ENCODE peak calls at places on chromosomes 4 and X, in nine cellular contexts. One of them, this sample, is unnamed.

GRCh38 chr4:154082760-154083530 is 294.1 kb upstream of the SFRP2 start:
- DNase-seq in heart right ventricle: no peak
- DNase-seq in osteoblast: no peak
- DNase-seq in lower lobe of right lung: no peak
- DNase-seq in heart left ventricle: no peak
- DNase-seq in left ventricle myocardium inferior: no peak
- DNase-seq in uterus: no peak
- DNase-seq in HepG2: no peak
- DNase-seq in psoas muscle: no peak
- DNase-seq in this sample: no peak

GRCh38 chr4:172942840-172943239 is 225.8 kb upstream of the GALNT7 start:
- DNase-seq in heart right ventricle: no peak
- DNase-seq in heart left ventricle: no peak
- DNase-seq in psoas muscle: no peak
- DNase-seq in HepG2: no peak
- DNase-seq in left ventricle myocardium inferior: no peak
- DNase-seq in lower lobe of right lung: no peak
- DNase-seq in osteoblast: no peak
- DNase-seq in uterus: no peak
- DNase-seq in this sample: no peak

GRCh38 chr4:149987777-149988410 is 90.4 kb upstream of the DCLK2 start:
- DNase-seq in uterus: no peak
- DNase-seq in osteoblast: no peak
- DNase-seq in heart right ventricle: no peak
- DNase-seq in heart left ventricle: no peak
- DNase-seq in left ventricle myocardium inferior: no peak
- DNase-seq in lower lobe of right lung: no peak
- DNase-seq in psoas muscle: no peak
- DNase-seq in HepG2: no peak
- DNase-seq in this sample: no peak

GRCh38 chr4:84938316-84938715 is 28.2 kb downstream of the WDFY3 start:
- DNase-seq in psoas muscle: no peak
- DNase-seq in HepG2: peak; percentile 15
- DNase-seq in lower lobe of right lung: no peak
- DNase-seq in heart right ventricle: peak; percentile 18
- DNase-seq in left ventricle myocardium inferior: no peak
- DNase-seq in heart left ventricle: no peak
- DNase-seq in osteoblast: peak; percentile 48
- DNase-seq in uterus: no peak
- DNase-seq in this sample: no peak

GRCh38 chr4:94413085-94413685 is 38.6 kb upstream of the PDLIM5 start:
- DNase-seq in heart left ventricle: no peak
- DNase-seq in lower lobe of right lung: no peak
- DNase-seq in HepG2: no peak
- DNase-seq in heart right ventricle: no peak
- DNase-seq in psoas muscle: no peak
- DNase-seq in osteoblast: no peak
- DNase-seq in left ventricle myocardium inferior: no peak
- DNase-seq in uterus: no peak
- DNase-seq in this sample: no peak

GRCh38 chr4:139314047-139314800 is 11.9 kb upstream of the NDUFC1 start:
- DNase-seq in heart right ventricle: no peak
- DNase-seq in left ventricle myocardium inferior: no peak
- DNase-seq in lower lobe of right lung: no peak
- DNase-seq in heart left ventricle: no peak
- DNase-seq in psoas muscle: no peak
- DNase-seq in HepG2: no peak
- DNase-seq in uterus: no peak
- DNase-seq in osteoblast: no peak
- DNase-seq in this sample: no peak

GRCh38 chr4:125847518-125847917 is 532.8 kb downstream of the FAT4 start:
- DNase-seq in psoas muscle: no peak
- DNase-seq in lower lobe of right lung: no peak
- DNase-seq in heart right ventricle: no peak
- DNase-seq in heart left ventricle: no peak
- DNase-seq in HepG2: no peak
- DNase-seq in left ventricle myocardium inferior: no peak
- DNase-seq in osteoblast: peak; percentile 8
- DNase-seq in uterus: no peak
- DNase-seq in this sample: no peak

GRCh38 chr4:151753056-151753455 is 7.8 kb downstream of the GATB start:
- DNase-seq in HepG2: no peak
- DNase-seq in psoas muscle: no peak
- DNase-seq in uterus: no peak
- DNase-seq in lower lobe of right lung: no peak
- DNase-seq in left ventricle myocardium inferior: no peak
- DNase-seq in heart left ventricle: no peak
- DNase-seq in heart right ventricle: no peak
- DNase-seq in osteoblast: no peak
- DNase-seq in this sample: no peak

GRCh38 chr4:112823141-112823540 is 186.2 kb downstream of the LARP7 start:
- DNase-seq in osteoblast: no peak
- DNase-seq in heart right ventricle: no peak
- DNase-seq in psoas muscle: no peak
- DNase-seq in heart left ventricle: no peak
- DNase-seq in left ventricle myocardium inferior: no peak
- DNase-seq in lower lobe of right lung: no peak
- DNase-seq in uterus: no peak
- DNase-seq in HepG2: no peak
- DNase-seq in this sample: no peak

GRCh38 chrX:95754411-95754810 is 930.2 kb upstream of the DIAPH2 start:
- DNase-seq in left ventricle myocardium inferior: no peak
- DNase-seq in HepG2: no peak
- DNase-seq in uterus: no peak
- DNase-seq in osteoblast: no peak
- DNase-seq in lower lobe of right lung: no peak
- DNase-seq in heart left ventricle: no peak
- DNase-seq in heart right ventricle: no peak
- DNase-seq in psoas muscle: no peak
- DNase-seq in this sample: no peak

GRCh38 chrX:48927125-48927524 is 8.3 kb upstream of the PIM2 start:
- DNase-seq in lower lobe of right lung: no peak
- DNase-seq in heart left ventricle: no peak
- DNase-seq in osteoblast: no peak
- DNase-seq in uterus: no peak
- DNase-seq in left ventricle myocardium inferior: no peak
- DNase-seq in psoas muscle: no peak
- DNase-seq in heart right ventricle: no peak
- DNase-seq in HepG2: no peak
- DNase-seq in this sample: no peak
- H3K4me3 ChIP-seq in lower lobe of right lung: no peak overlapping the region
- H3K4me3 ChIP-seq in heart left ventricle: no peak overlapping the region
- H3K4me3 ChIP-seq in osteoblast: no peak overlapping the region
- H3K4me3 ChIP-seq in uterus: no peak overlapping the region
- H3K4me3 ChIP-seq in left ventricle myocardium inferior: no peak overlapping the region
- H3K4me3 ChIP-seq in psoas muscle: no peak overlapping the region
- H3K4me3 ChIP-seq in heart right ventricle: no peak overlapping the region
- H3K4me3 ChIP-seq in HepG2: no peak overlapping the region
- H3K4me3 ChIP-seq in this sample: no peak overlapping the region

DNA sequence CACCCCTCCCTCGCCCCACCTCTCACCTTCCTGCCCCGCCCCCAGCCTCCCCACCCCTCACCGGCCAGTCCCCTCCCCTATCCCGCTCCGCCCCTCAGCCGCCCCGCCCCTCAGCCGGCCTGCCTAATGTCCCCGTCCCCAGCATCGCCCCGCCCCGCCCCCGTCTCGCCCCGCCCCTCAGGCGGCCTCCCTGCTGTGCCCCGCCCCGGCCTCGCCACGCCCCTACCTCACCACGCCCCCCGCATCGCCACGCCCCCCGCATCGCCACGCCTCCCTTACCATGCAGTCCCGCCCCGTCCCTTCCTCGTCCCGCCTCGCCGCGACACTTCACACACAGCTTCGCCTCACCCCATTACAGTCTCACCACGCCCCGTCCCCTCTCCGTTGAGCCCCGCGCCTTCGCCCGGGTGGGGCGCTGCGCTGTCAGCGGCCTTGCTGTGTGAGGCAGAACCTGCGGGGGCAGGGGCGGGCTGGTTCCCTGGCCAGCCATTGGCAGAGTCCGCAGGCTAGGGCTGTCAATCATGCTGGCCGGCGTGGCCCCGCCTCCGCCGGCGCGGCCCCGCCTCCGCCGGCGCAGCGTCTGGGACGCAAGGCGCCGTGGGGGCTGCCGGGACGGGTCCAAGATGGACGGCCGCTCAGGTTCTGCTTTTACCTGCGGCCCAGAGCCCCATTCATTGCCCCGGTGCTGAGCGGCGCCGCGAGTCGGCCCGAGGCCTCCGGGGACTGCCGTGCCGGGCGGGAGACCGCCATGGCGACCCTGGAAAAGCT is at the start of the genes HTT and HTT-AS:
- DNase-seq in osteoblast: peak; percentile 99
- DNase-seq in heart right ventricle: peak; percentile 97
- DNase-seq in heart left ventricle: peak; percentile 99
- DNase-seq in uterus: peak; percentile 96
- DNase-seq in psoas muscle: peak; percentile 99
- DNase-seq in HepG2: peak; percentile 86
- DNase-seq in left ventricle myocardium inferior: peak; percentile 97
- DNase-seq in lower lobe of right lung: peak; percentile 96
- DNase-seq in this sample: peak; percentile 98
- H3K36me3 ChIP-seq in osteoblast: no peaks in the 10 kb centered on the region
- H3K36me3 ChIP-seq in heart right ventricle: no peaks in the 10 kb centered on the region
- H3K36me3 ChIP-seq in heart left ventricle: no peaks in the 10 kb centered on the region
- H3K36me3 ChIP-seq in uterus: no peaks in the 10 kb centered on the region
- H3K36me3 ChIP-seq in psoas muscle: no peaks in the 10 kb centered on the region
- H3K36me3 ChIP-seq in HepG2: no peaks in the 10 kb centered on the region
- H3K36me3 ChIP-seq in left ventricle myocardium inferior: no peaks in the 10 kb centered on the region
- H3K36me3 ChIP-seq in lower lobe of right lung: no peaks in the 10 kb centered on the region
- H3K36me3 ChIP-seq in this sample: no peaks in the 10 kb centered on the region

GRCh38 chrX:154490414-154491083 is at the start of gene SLC10A3:
- DNase-seq in psoas muscle: peak; percentile 96
- DNase-seq in left ventricle myocardium inferior: peak; percentile 91
- DNase-seq in lower lobe of right lung: peak; percentile 95
- DNase-seq in uterus: peak; percentile 91
- DNase-seq in osteoblast: peak; percentile 100
- DNase-seq in heart right ventricle: peak; percentile 91
- DNase-seq in heart left ventricle: peak; percentile 97
- DNase-seq in HepG2: peak; percentile 87
- DNase-seq in this sample: peak; percentile 97
- TF ChIP-seq CTCF in psoas muscle: no peak
- TF ChIP-seq CTCF in left ventricle myocardium inferior: no peak
- TF ChIP-seq CTCF in lower lobe of right lung: no peak
- TF ChIP-seq CTCF in uterus: no peak
- TF ChIP-seq CTCF in osteoblast: no peak
- TF ChIP-seq CTCF in heart right ventricle: no peak
- TF ChIP-seq CTCF in heart left ventricle: no peak
- TF ChIP-seq CTCF in HepG2: peak; percentile 59
- TF ChIP-seq CTCF in this sample: no peak

GRCh38 chr4:63921561-63921960 is 487.7 kb downstream of the TECRL start:
- DNase-seq in psoas muscle: no peak
- DNase-seq in heart right ventricle: no peak
- DNase-seq in HepG2: no peak
- DNase-seq in osteoblast: no peak
- DNase-seq in left ventricle myocardium inferior: no peak
- DNase-seq in lower lobe of right lung: no peak
- DNase-seq in heart left ventricle: no peak
- DNase-seq in uterus: no peak
- DNase-seq in this sample: no peak
- H3K4me3 ChIP-seq in psoas muscle: no peak overlapping the region
- H3K4me3 ChIP-seq in heart right ventricle: no peak overlapping the region
- H3K4me3 ChIP-seq in HepG2: no peak overlapping the region
- H3K4me3 ChIP-seq in osteoblast: no peak overlapping the region
- H3K4me3 ChIP-seq in left ventricle myocardium inferior: no peak overlapping the region
- H3K4me3 ChIP-seq in lower lobe of right lung: no peak overlapping the region
- H3K4me3 ChIP-seq in heart left ventricle: no peak overlapping the region
- H3K4me3 ChIP-seq in uterus: no peak overlapping the region
- H3K4me3 ChIP-seq in this sample: no peak overlapping the region

GRCh38 chr4:14729605-14730004 is 272.7 kb upstream of the CPEB2 start:
- DNase-seq in lower lobe of right lung: no peak
- DNase-seq in osteoblast: no peak
- DNase-seq in HepG2: no peak
- DNase-seq in heart left ventricle: no peak
- DNase-seq in left ventricle myocardium inferior: no peak
- DNase-seq in heart right ventricle: no peak
- DNase-seq in uterus: no peak
- DNase-seq in psoas muscle: no peak
- DNase-seq in this sample: no peak

GRCh38 chr4:14726441-14727405 is 275.6 kb upstream of the CPEB2 start:
- DNase-seq in psoas muscle: no peak
- DNase-seq in osteoblast: no peak
- DNase-seq in HepG2: no peak
- DNase-seq in uterus: no peak
- DNase-seq in lower lobe of right lung: no peak
- DNase-seq in left ventricle myocardium inferior: no peak
- DNase-seq in heart left ventricle: no peak
- DNase-seq in heart right ventricle: no peak
- DNase-seq in this sample: no peak
- H3K36me3 ChIP-seq in psoas muscle: no peaks in the 10 kb centered on the region
- H3K36me3 ChIP-seq in osteoblast: no peaks in the 10 kb centered on the region
- H3K36me3 ChIP-seq in HepG2: no peaks in the 10 kb centered on the region
- H3K36me3 ChIP-seq in uterus: no peaks in the 10 kb centered on the region
- H3K36me3 ChIP-seq in lower lobe of right lung: no peaks in the 10 kb centered on the region
- H3K36me3 ChIP-seq in left ventricle myocardium inferior: no peaks in the 10 kb centered on the region
- H3K36me3 ChIP-seq in heart left ventricle: no peaks in the 10 kb centered on the region
- H3K36me3 ChIP-seq in heart right ventricle: no peaks in the 10 kb centered on the region
- H3K36me3 ChIP-seq in this sample: no peaks in the 10 kb centered on the region

GRCh38 chrX:30935985-30936384 is 46.9 kb upstream of the TAB3 start:
- DNase-seq in uterus: no peak
- DNase-seq in osteoblast: no peak
- DNase-seq in HepG2: peak; percentile 45
- DNase-seq in psoas muscle: no peak
- DNase-seq in lower lobe of right lung: no peak
- DNase-seq in heart right ventricle: no peak
- DNase-seq in heart left ventricle: no peak
- DNase-seq in left ventricle myocardium inferior: no peak
- DNase-seq in this sample: no peak
- TF ChIP-seq CTCF in uterus: no peak
- TF ChIP-seq CTCF in osteoblast: peak; percentile 27
- TF ChIP-seq CTCF in HepG2: peak; percentile 62
- TF ChIP-seq CTCF in psoas muscle: no peak
- TF ChIP-seq CTCF in lower lobe of right lung: no peak
- TF ChIP-seq CTCF in heart right ventricle: no peak
- TF ChIP-seq CTCF in heart left ventricle: no peak
- TF ChIP-seq CTCF in left ventricle myocardium inferior: peak; percentile 12
- TF ChIP-seq CTCF in this sample: no peak

DNA sequence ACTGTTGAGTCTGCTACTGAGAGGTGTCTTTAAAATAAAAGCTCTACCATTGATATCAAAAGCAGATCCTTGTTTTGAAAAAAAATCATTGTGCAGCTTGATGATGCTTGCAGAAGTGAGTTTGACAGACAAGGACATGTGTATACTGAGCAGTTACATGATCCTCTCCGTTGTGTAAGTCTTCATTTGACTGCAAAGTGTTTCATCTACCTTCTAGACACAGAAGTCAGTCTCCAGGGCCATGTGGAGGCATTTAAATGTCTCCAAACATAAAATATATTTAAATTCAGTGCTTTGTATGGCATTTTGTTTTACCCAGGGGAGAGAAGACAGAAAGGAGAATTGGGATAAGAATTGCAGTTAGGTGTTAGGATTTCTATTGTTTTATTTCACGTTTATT is 107.8 kb upstream of the MYOZ2 start:
- DNase-seq in psoas muscle: no peak
- DNase-seq in HepG2: no peak
- DNase-seq in osteoblast: no peak
- DNase-seq in heart left ventricle: no peak
- DNase-seq in heart right ventricle: no peak
- DNase-seq in lower lobe of right lung: no peak
- DNase-seq in uterus: no peak
- DNase-seq in left ventricle myocardium inferior: no peak
- DNase-seq in this sample: no peak
- H3K4me3 ChIP-seq in psoas muscle: peak overlapping the region; percentile 77
- H3K4me3 ChIP-seq in HepG2: no peak overlapping the region
- H3K4me3 ChIP-seq in osteoblast: peak overlapping the region; percentile 44
- H3K4me3 ChIP-seq in heart left ventricle: peak overlapping the region; percentile 23
- H3K4me3 ChIP-seq in heart right ventricle: peak overlapping the region; percentile 12
- H3K4me3 ChIP-seq in lower lobe of right lung: peak overlapping the region; percentile 33
- H3K4me3 ChIP-seq in uterus: peak overlapping the region; percentile 31
- H3K4me3 ChIP-seq in left ventricle myocardium inferior: peak overlapping the region; percentile 39
- H3K4me3 ChIP-seq in this sample: no peak overlapping the region

GRCh38 chrX:1477801-1478458 is 25.2 kb upstream of the ASMTL start:
- DNase-seq in osteoblast: no peak
- DNase-seq in heart left ventricle: peak; percentile 23
- DNase-seq in uterus: no peak
- DNase-seq in left ventricle myocardium inferior: no peak
- DNase-seq in HepG2: no peak
- DNase-seq in lower lobe of right lung: no peak
- DNase-seq in psoas muscle: no peak
- DNase-seq in heart right ventricle: no peak
- DNase-seq in this sample: no peak
- H3K36me3 ChIP-seq in osteoblast: no peaks in the 10 kb centered on the region
- H3K36me3 ChIP-seq in heart left ventricle: no peaks in the 10 kb centered on the region
- H3K36me3 ChIP-seq in uterus: no peaks in the 10 kb centered on the region
- H3K36me3 ChIP-seq in left ventricle myocardium inferior: no peaks in the 10 kb centered on the region
- H3K36me3 ChIP-seq in HepG2: no peaks in the 10 kb centered on the region
- H3K36me3 ChIP-seq in lower lobe of right lung: no peaks in the 10 kb centered on the region
- H3K36me3 ChIP-seq in psoas muscle: no peaks in the 10 kb centered on the region
- H3K36me3 ChIP-seq in heart right ventricle: no peaks in the 10 kb centered on the region
- H3K36me3 ChIP-seq in this sample: peaks cover 2% of the 10 kb centered on the region

This sample was measured in GM06990.